ENCODE peak calls at places on chromosomes 11 and 22, in four cellular contexts. S is NCI-H1436; Q is stimulated activated CD4-positive, alpha-beta T cell treated with anti-CD3 and anti-CD28 coated beads, Interleukin-1b, Interleukin-23, amount 100 ng/mL, for 1 hour; U is LHCN-M2. A is an unnamed sample.
A peak's percentile ranks its signal among the peaks of the same experiment; 100 is the strongest.

GRCh38 chr11:369336-370018 is at the start of gene B4GALNT4:
- DNase-seq in S (peak; percentile 34), Q (no peak), U (no peak), A (peak; percentile 92)

GRCh38 chr11:73980001-73980960 is 2.4 kb downstream of the UCP2 start:
- DNase-seq in S (peak; percentile 35), Q (peak; percentile 60), U (no peak), A (no peak)

GRCh38 chr22:46090051-46090591 is 60.2 kb upstream of the PPARA start:
- DNase-seq in U (peak; percentile 60), S (peak; percentile 48), Q (no peak), A (no peak)

GRCh38 chr11:105900515-105901035 is 121.5 kb downstream of the MSANTD4 start:
- DNase-seq in Q (no peak), U (no peak), S (no peak), A (no peak)

GRCh38 chr22:25511725-25512124 is 52.8 kb upstream of the GRK3 start:
- DNase-seq in S (no peak), U (no peak), Q (no peak), A (no peak)

GRCh38 chr11:131897976-131898375 is 527.6 kb downstream of the NTM start:
- DNase-seq in S (no peak), Q (no peak), U (no peak), A (no peak)

GRCh38 chr11:20444537-20444936 is 57.0 kb downstream of the PRMT3 start:
- DNase-seq in U (no peak), S (no peak), Q (no peak), A (no peak)

GRCh38 chr11:62145261-62145871 is 21.6 kb downstream of the INCENP start:
- DNase-seq in S (no peak), Q (no peak), U (no peak), A (no peak)

GRCh38 chr11:2690596-2691354 is 9.0 kb downstream of the KCNQ1OT1 start:
- DNase-seq in U (no peak), S (no peak), Q (no peak), A (no peak)

GRCh38 chr11:2551131-2551530 is 106.3 kb downstream of the KCNQ1 start:
- DNase-seq in S (no peak), Q (no peak), U (no peak), A (no peak)

GRCh38 chr11:96246718-96247540 is 96.1 kb downstream of the MAML2 start:
- DNase-seq in U (peak; percentile 85), Q (no peak), S (peak; percentile 1), A (peak; percentile 75)

GRCh38 chr11:72738199-72739141 is 13.7 kb downstream of the ARAP1 start:
- DNase-seq in S (no peak), U (peak; percentile 37), Q (no peak), A (peak; percentile 37)

GRCh38 chr11:71418643-71419042 is 29.6 kb downstream of the DHCR7 start:
- DNase-seq in Q (no peak), S (no peak), U (peak; percentile 84), A (no peak)

A was measured in adipocyte.